ENCODE peak calls at places on chromosomes 7 and 10, in eight cellular contexts. Q is AG04450, F is A673, Z is uterus, A is adrenal gland, M is colonic mucosa, I is A549, L is substantia nigra. P is an unnamed sample.

GRCh38 chr7:87106974-87107612 is 45.2 kb upstream of the DMTF1 start:
- DNase-seq in Q (no peak), F (no peak), Z (no peak), A (no peak), M (no peak), I (no peak), L (no peak), P (no peak)

GRCh38 chr7:930975-931758 is 23.3 kb downstream of the ADAP1 start:
- DNase-seq in Q (no peak), F (no peak), Z (no peak), A (no peak), M (no peak), I (no peak), L (no peak), P (no peak)

GRCh38 chr7:157466473-157467261 is 129.9 kb downstream of the DNAJB6 start:
- DNase-seq in Q (no peak), F (no peak), Z (no peak), A (no peak), M (peak), I (no peak), L (no peak), P (no peak)

GRCh38 chr10:117698809-117699208 is 156.3 kb downstream of the EMX2 start:
- DNase-seq in Q (no peak), F (no peak), Z (no peak), A (no peak), M (no peak), I (no peak), L (no peak), P (no peak)

GRCh38 chr10:12716042-12716441 is 285.5 kb downstream of the CCDC3 start:
- DNase-seq in Q (no peak), F (no peak), Z (no peak), A (no peak), M (no peak), I (no peak), L (no peak), P (no peak)

GRCh38 chr7:2802082-2802481 is 42.0 kb downstream of the GNA12 start:
- DNase-seq in Q (no peak), F (no peak), Z (no peak), A (no peak), M (no peak), I (no peak), L (no peak), P (peak)

GRCh38 chr10:122296363-122297120 is 25.4 kb downstream of the BTBD16 start:
- DNase-seq in Q (no peak), F (no peak), Z (no peak), A (no peak), M (peak), I (no peak), L (no peak), P (no peak)

GRCh38 chr7:157211710-157212109 is 73.0 kb downstream of the UBE3C start:
- DNase-seq in Q (peak), F (no peak), Z (no peak), A (peak), M (no peak), I (no peak), L (no peak), P (peak)

GRCh38 chr7:69889338-69890080 is 291.2 kb downstream of the AUTS2 start:
- DNase-seq in Q (no peak), F (peak), Z (no peak), A (no peak), M (no peak), I (no peak), L (no peak), P (no peak)

GRCh38 chr7:47473499-47474210 is 108.3 kb downstream of the TNS3 start:
- DNase-seq in Q (no peak), F (no peak), Z (no peak), A (peak), M (no peak), I (peak), L (no peak), P (no peak)

GRCh38 chr10:79060641-79061255 is 8.0 kb upstream of the ZMIZ1 start:
- DNase-seq in Q (no peak), F (no peak), Z (peak), A (no peak), M (no peak), I (no peak), L (no peak), P (no peak)

GRCh38 chr10:72158174-72158573 is 57.6 kb upstream of the ANAPC16 start:
- DNase-seq in Q (no peak), F (peak), Z (no peak), A (no peak), M (no peak), I (no peak), L (no peak), P (no peak)

GRCh38 chr7:2726316-2727018 is 38.5 kb downstream of the AMZ1 start:
- DNase-seq in Q (no peak), F (no peak), Z (peak), A (no peak), M (no peak), I (no peak), L (no peak), P (no peak)

DNA sequence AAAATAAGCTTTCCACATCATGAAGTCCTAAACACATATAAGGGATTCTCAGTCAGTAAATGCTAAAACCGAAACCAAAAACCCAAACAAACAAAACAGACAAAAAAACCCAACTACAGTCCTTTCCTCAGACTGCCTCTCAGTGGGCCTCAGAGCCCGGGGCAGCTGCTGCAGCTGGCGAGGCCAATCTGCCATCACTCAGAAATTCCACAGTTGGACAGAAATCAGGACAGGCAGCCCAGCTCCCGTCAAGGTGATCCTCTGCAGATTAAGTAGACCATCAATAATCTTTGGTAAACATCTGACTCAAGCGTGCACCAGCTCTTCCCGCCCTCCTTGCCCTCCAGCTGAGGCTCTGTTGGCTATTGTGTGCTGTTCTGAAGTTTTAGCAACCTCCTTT is 142.2 kb downstream of the ATXN7L1 start:
- DNase-seq in Q (peak), F (no peak), Z (peak), A (no peak), M (no peak), I (no peak), L (no peak), P (peak)
- H3K27ac ChIP-seq in Q (peak), F (no peak), Z (peak), A (no peak), M (no peak), I (no peak), L (no peak), P (no peak)

GRCh38 chr10:97763411-97763810 is 8.4 kb downstream of the SFRP5 start:
- DNase-seq in Q (no peak), F (no peak), Z (no peak), A (no peak), M (no peak), I (no peak), L (no peak), P (no peak)
- H3K27ac ChIP-seq in Q (no peak), F (no peak), Z (no peak), A (no peak), M (no peak), I (no peak), L (no peak), P (no peak)

GRCh38 chr7:44461387-44461786 is 29.1 kb downstream of the NUDCD3 start:
- DNase-seq in Q (peak), F (peak), Z (no peak), A (no peak), M (no peak), I (no peak), L (no peak), P (peak)
- H3K27ac ChIP-seq in Q (no peak), F (peak), Z (no peak), A (no peak), M (no peak), I (no peak), L (no peak), P (peak)

DNA sequence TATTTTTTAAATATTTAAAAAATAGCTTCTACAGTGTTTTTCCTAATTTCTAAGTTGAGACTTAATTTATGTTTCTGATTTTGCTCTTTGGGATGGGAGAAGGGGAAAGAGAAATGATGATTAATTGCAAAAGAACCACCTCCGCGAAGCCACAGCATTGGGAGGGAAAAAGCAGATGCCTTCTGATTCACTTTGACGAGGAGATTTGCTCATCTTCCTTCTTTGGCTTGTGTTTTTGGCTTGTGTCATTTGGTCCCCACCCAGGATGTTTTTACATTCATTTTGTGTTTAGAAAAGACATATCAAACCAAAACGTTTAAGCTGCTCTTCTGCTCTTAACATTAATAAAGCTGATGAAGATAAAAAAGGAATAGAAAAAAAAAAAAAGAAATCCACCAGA is 121.7 kb downstream of the MACC1 start:
- DNase-seq in Q (no peak), F (no peak), Z (no peak), A (no peak), M (no peak), I (no peak), L (no peak), P (no peak)
- H3K27ac ChIP-seq in Q (no peak), F (no peak), Z (peak), A (no peak), M (no peak), I (no peak), L (no peak), P (no peak)

GRCh38 chr10:50309342-50309741 is 58.0 kb upstream of the ASAH2 start:
- DNase-seq in Q (no peak), F (no peak), Z (no peak), A (no peak), M (no peak), I (no peak), L (no peak), P (no peak)
- H3K27ac ChIP-seq in Q (no peak), F (no peak), Z (no peak), A (no peak), M (no peak), I (no peak), L (no peak), P (no peak)

DNA sequence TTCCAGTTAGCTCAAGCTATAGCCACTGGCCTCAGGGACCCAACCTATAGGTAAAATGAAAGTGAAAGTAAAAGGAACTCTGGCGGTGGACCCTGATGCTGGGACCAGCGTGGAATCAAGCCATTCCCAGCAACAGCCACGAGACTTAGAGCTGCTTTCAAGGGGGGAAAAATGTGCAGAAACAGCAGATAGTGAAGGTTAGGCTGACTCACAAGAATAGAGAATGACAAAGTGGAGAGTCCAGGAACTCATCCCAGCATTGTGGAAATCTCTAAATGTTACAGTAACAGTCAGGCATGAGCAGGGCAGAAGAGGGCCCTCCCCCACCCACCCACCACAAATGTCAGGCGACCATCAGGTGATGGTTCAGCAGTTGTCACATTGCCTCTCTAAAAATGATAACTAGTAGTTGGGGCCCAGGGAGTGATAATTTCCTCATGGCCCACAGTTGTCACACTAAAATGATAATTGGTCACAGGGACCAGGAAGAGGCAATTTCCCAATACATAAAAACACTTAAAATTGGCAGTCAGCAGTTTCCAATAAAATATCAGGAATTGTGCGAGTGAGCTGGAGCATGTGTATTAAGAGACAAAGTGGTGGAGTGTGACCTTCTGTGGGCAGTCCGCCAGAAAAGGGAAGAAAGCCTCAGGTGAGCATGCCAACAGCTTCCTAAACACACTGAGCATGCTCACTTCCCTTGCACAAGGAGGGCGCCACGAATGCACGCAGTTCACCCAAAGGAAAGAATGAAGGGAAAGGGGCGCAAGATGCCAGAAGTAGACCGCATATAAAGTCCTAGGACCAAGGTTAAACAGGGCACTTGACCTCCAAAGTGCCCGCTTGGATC is 129.8 kb upstream of the PPP1R3A start:
- DNase-seq in Q (no peak), F (peak), Z (no peak), A (no peak), M (no peak), I (peak), L (no peak), P (peak)
- H3K27ac ChIP-seq in Q (peak), F (no peak), Z (no peak), A (no peak), M (no peak), I (peak), L (no peak), P (no peak)